ENCODE peak calls at places on chromosomes 1 and 21, in nine cellular contexts. One of them, this sample, is unnamed.

GRCh38 chr1:41313661-41314131 is 47.5 kb upstream of the FOXO6 start:
- DNase-seq in amniotic stem cell: no peak
- DNase-seq in memory B cell: no peak
- DNase-seq in left ventricle myocardium inferior: no peak
- DNase-seq in mesothelial cell of epicardium: no peak
- DNase-seq in NCI-H345: no peak
- DNase-seq in GM06990: no peak
- DNase-seq in NCI-H2081: peak
- DNase-seq in left cardiac atrium: peak
- DNase-seq in this sample: no peak

GRCh38 chr21:34580181-34580700 is 34.7 kb downstream of the RCAN1 start:
- DNase-seq in amniotic stem cell: no peak
- DNase-seq in memory B cell: no peak
- DNase-seq in left ventricle myocardium inferior: peak
- DNase-seq in mesothelial cell of epicardium: peak
- DNase-seq in NCI-H345: no peak
- DNase-seq in GM06990: no peak
- DNase-seq in NCI-H2081: no peak
- DNase-seq in left cardiac atrium: peak
- DNase-seq in this sample: no peak

GRCh38 chr1:52348704-52349301 is 17.2 kb downstream of the CC2D1B start:
- DNase-seq in amniotic stem cell: no peak
- DNase-seq in memory B cell: no peak
- DNase-seq in left ventricle myocardium inferior: no peak
- DNase-seq in mesothelial cell of epicardium: no peak
- DNase-seq in NCI-H345: peak
- DNase-seq in GM06990: no peak
- DNase-seq in NCI-H2081: peak
- DNase-seq in left cardiac atrium: no peak
- DNase-seq in this sample: no peak

GRCh38 chr1:217407426-217407825 is 223.5 kb downstream of the GPATCH2 start:
- DNase-seq in amniotic stem cell: no peak
- DNase-seq in memory B cell: no peak
- DNase-seq in left ventricle myocardium inferior: no peak
- DNase-seq in mesothelial cell of epicardium: no peak
- DNase-seq in NCI-H345: no peak
- DNase-seq in GM06990: peak
- DNase-seq in NCI-H2081: peak
- DNase-seq in left cardiac atrium: no peak
- DNase-seq in this sample: no peak

GRCh38 chr1:226659136-226659535 is 79.9 kb downstream of the ITPKB start:
- DNase-seq in amniotic stem cell: no peak
- DNase-seq in memory B cell: no peak
- DNase-seq in left ventricle myocardium inferior: no peak
- DNase-seq in mesothelial cell of epicardium: no peak
- DNase-seq in NCI-H345: no peak
- DNase-seq in GM06990: no peak
- DNase-seq in NCI-H2081: no peak
- DNase-seq in left cardiac atrium: peak
- DNase-seq in this sample: no peak

GRCh38 chr1:156384007-156384406 is 15.0 kb downstream of the RHBG start:
- DNase-seq in amniotic stem cell: no peak
- DNase-seq in memory B cell: no peak
- DNase-seq in left ventricle myocardium inferior: no peak
- DNase-seq in mesothelial cell of epicardium: no peak
- DNase-seq in NCI-H345: no peak
- DNase-seq in GM06990: no peak
- DNase-seq in NCI-H2081: no peak
- DNase-seq in left cardiac atrium: no peak
- DNase-seq in this sample: no peak

GRCh38 chr1:53135735-53136114 is 6.7 kb downstream of the SLC1A7 start:
- DNase-seq in amniotic stem cell: peak
- DNase-seq in memory B cell: no peak
- DNase-seq in left ventricle myocardium inferior: no peak
- DNase-seq in mesothelial cell of epicardium: no peak
- DNase-seq in NCI-H345: no peak
- DNase-seq in GM06990: no peak
- DNase-seq in NCI-H2081: no peak
- DNase-seq in left cardiac atrium: no peak
- DNase-seq in this sample: no peak

GRCh38 chr21:40567511-40567910 is 279.4 kb downstream of the DSCAM start:
- DNase-seq in amniotic stem cell: no peak
- DNase-seq in memory B cell: no peak
- DNase-seq in left ventricle myocardium inferior: no peak
- DNase-seq in mesothelial cell of epicardium: no peak
- DNase-seq in NCI-H345: no peak
- DNase-seq in GM06990: no peak
- DNase-seq in NCI-H2081: no peak
- DNase-seq in left cardiac atrium: no peak
- DNase-seq in this sample: no peak

GRCh38 chr1:76450229-76450628 is 375.7 kb downstream of the ST6GALNAC3 start:
- DNase-seq in amniotic stem cell: no peak
- DNase-seq in memory B cell: no peak
- DNase-seq in left ventricle myocardium inferior: no peak
- DNase-seq in mesothelial cell of epicardium: no peak
- DNase-seq in NCI-H345: no peak
- DNase-seq in GM06990: no peak
- DNase-seq in NCI-H2081: no peak
- DNase-seq in left cardiac atrium: no peak
- DNase-seq in this sample: no peak

GRCh38 chr1:97761637-97762036 is 159.2 kb downstream of the DPYD start:
- DNase-seq in amniotic stem cell: no peak
- DNase-seq in memory B cell: no peak
- DNase-seq in left ventricle myocardium inferior: no peak
- DNase-seq in mesothelial cell of epicardium: no peak
- DNase-seq in NCI-H345: no peak
- DNase-seq in GM06990: no peak
- DNase-seq in NCI-H2081: no peak
- DNase-seq in left cardiac atrium: no peak
- DNase-seq in this sample: no peak

GRCh38 chr1:20376880-20377494 is 86.3 kb downstream of the VWA5B1 start:
- DNase-seq in amniotic stem cell: no peak
- DNase-seq in memory B cell: peak
- DNase-seq in left ventricle myocardium inferior: peak
- DNase-seq in mesothelial cell of epicardium: peak
- DNase-seq in NCI-H345: peak
- DNase-seq in GM06990: peak
- DNase-seq in NCI-H2081: peak
- DNase-seq in left cardiac atrium: peak
- DNase-seq in this sample: peak

GRCh38 chr1:110243581-110243980 is 33.5 kb downstream of the KCNC4 start:
- DNase-seq in amniotic stem cell: no peak
- DNase-seq in memory B cell: peak
- DNase-seq in left ventricle myocardium inferior: no peak
- DNase-seq in mesothelial cell of epicardium: no peak
- DNase-seq in NCI-H345: peak
- DNase-seq in GM06990: peak
- DNase-seq in NCI-H2081: no peak
- DNase-seq in left cardiac atrium: no peak
- DNase-seq in this sample: no peak

GRCh38 chr1:31859719-31860118 is 43.9 kb upstream of the SPOCD1 start:
- DNase-seq in amniotic stem cell: no peak
- DNase-seq in memory B cell: no peak
- DNase-seq in left ventricle myocardium inferior: no peak
- DNase-seq in mesothelial cell of epicardium: no peak
- DNase-seq in NCI-H345: no peak
- DNase-seq in GM06990: no peak
- DNase-seq in NCI-H2081: no peak
- DNase-seq in left cardiac atrium: no peak
- DNase-seq in this sample: no peak

GRCh38 chr21:34889287-34889536 is 159.9 kb downstream of the RUNX1 start:
- DNase-seq in amniotic stem cell: no peak
- DNase-seq in memory B cell: peak
- DNase-seq in left ventricle myocardium inferior: peak
- DNase-seq in mesothelial cell of epicardium: peak
- DNase-seq in NCI-H345: peak
- DNase-seq in GM06990: no peak
- DNase-seq in NCI-H2081: peak
- DNase-seq in left cardiac atrium: peak
- DNase-seq in this sample: no peak

GRCh38 chr21:34830386-34831140 is 161.8 kb downstream of the CLIC6 start:
- DNase-seq in amniotic stem cell: no peak
- DNase-seq in memory B cell: no peak
- DNase-seq in left ventricle myocardium inferior: no peak
- DNase-seq in mesothelial cell of epicardium: no peak
- DNase-seq in NCI-H345: no peak
- DNase-seq in GM06990: no peak
- DNase-seq in NCI-H2081: no peak
- DNase-seq in left cardiac atrium: no peak
- DNase-seq in this sample: no peak

GRCh38 chr1:63980706-63981407 is 207.0 kb downstream of the ROR1 start:
- DNase-seq in amniotic stem cell: no peak
- DNase-seq in memory B cell: no peak
- DNase-seq in left ventricle myocardium inferior: no peak
- DNase-seq in mesothelial cell of epicardium: no peak
- DNase-seq in NCI-H345: peak
- DNase-seq in GM06990: no peak
- DNase-seq in NCI-H2081: peak
- DNase-seq in left cardiac atrium: no peak
- DNase-seq in this sample: no peak

GRCh38 chr1:152577168-152577567 is 3.1 kb downstream of the LCE3D start:
- DNase-seq in amniotic stem cell: no peak
- DNase-seq in memory B cell: no peak
- DNase-seq in left ventricle myocardium inferior: no peak
- DNase-seq in mesothelial cell of epicardium: no peak
- DNase-seq in NCI-H345: no peak
- DNase-seq in GM06990: peak
- DNase-seq in NCI-H2081: no peak
- DNase-seq in left cardiac atrium: no peak
- DNase-seq in this sample: no peak

GRCh38 chr1:26833432-26834405 is 7.2 kb downstream of the ZDHHC18 start:
- DNase-seq in amniotic stem cell: no peak
- DNase-seq in memory B cell: peak
- DNase-seq in left ventricle myocardium inferior: peak
- DNase-seq in mesothelial cell of epicardium: no peak
- DNase-seq in NCI-H345: no peak
- DNase-seq in GM06990: peak
- DNase-seq in NCI-H2081: no peak
- DNase-seq in left cardiac atrium: peak
- DNase-seq in this sample: no peak

GRCh38 chr1:92461364-92462097 is 25.2 kb downstream of the GFI1 start:
- DNase-seq in amniotic stem cell: no peak
- DNase-seq in memory B cell: no peak
- DNase-seq in left ventricle myocardium inferior: no peak
- DNase-seq in mesothelial cell of epicardium: no peak
- DNase-seq in NCI-H345: no peak
- DNase-seq in GM06990: peak
- DNase-seq in NCI-H2081: no peak
- DNase-seq in left cardiac atrium: no peak
- DNase-seq in this sample: no peak

GRCh38 chr1:154808909-154809262 is 61.2 kb downstream of the KCNN3 start:
- DNase-seq in amniotic stem cell: no peak
- DNase-seq in memory B cell: no peak
- DNase-seq in left ventricle myocardium inferior: peak
- DNase-seq in mesothelial cell of epicardium: no peak
- DNase-seq in NCI-H345: no peak
- DNase-seq in GM06990: peak
- DNase-seq in NCI-H2081: no peak
- DNase-seq in left cardiac atrium: no peak
- DNase-seq in this sample: no peak

GRCh38 chr1:39946216-39946615 is 8.7 kb upstream of the MFSD2A start:
- DNase-seq in amniotic stem cell: no peak
- DNase-seq in memory B cell: no peak
- DNase-seq in left ventricle myocardium inferior: no peak
- DNase-seq in mesothelial cell of epicardium: no peak
- DNase-seq in NCI-H345: no peak
- DNase-seq in GM06990: no peak
- DNase-seq in NCI-H2081: no peak
- DNase-seq in left cardiac atrium: no peak
- DNase-seq in this sample: no peak

GRCh38 chr1:16076003-16076870 is 2.8 kb upstream of the FAM131C start:
- DNase-seq in amniotic stem cell: peak
- DNase-seq in memory B cell: no peak
- DNase-seq in left ventricle myocardium inferior: no peak
- DNase-seq in mesothelial cell of epicardium: no peak
- DNase-seq in NCI-H345: no peak
- DNase-seq in GM06990: no peak
- DNase-seq in NCI-H2081: no peak
- DNase-seq in left cardiac atrium: peak
- DNase-seq in this sample: no peak

GRCh38 chr1:240285541-240285940 is 193.9 kb downstream of the FMN2 start:
- DNase-seq in amniotic stem cell: no peak
- DNase-seq in memory B cell: no peak
- DNase-seq in left ventricle myocardium inferior: no peak
- DNase-seq in mesothelial cell of epicardium: no peak
- DNase-seq in NCI-H345: no peak
- DNase-seq in GM06990: no peak
- DNase-seq in NCI-H2081: no peak
- DNase-seq in left cardiac atrium: no peak
- DNase-seq in this sample: no peak

GRCh38 chr1:22031214-22031962 is 21.1 kb upstream of the CDC42 start:
- DNase-seq in amniotic stem cell: no peak
- DNase-seq in memory B cell: no peak
- DNase-seq in left ventricle myocardium inferior: no peak
- DNase-seq in mesothelial cell of epicardium: no peak
- DNase-seq in NCI-H345: no peak
- DNase-seq in GM06990: no peak
- DNase-seq in NCI-H2081: no peak
- DNase-seq in left cardiac atrium: no peak
- DNase-seq in this sample: no peak

GRCh38 chr1:154471304-154471703 is 30.7 kb upstream of the TDRD10 start:
- DNase-seq in amniotic stem cell: no peak
- DNase-seq in memory B cell: no peak
- DNase-seq in left ventricle myocardium inferior: no peak
- DNase-seq in mesothelial cell of epicardium: no peak
- DNase-seq in NCI-H345: no peak
- DNase-seq in GM06990: no peak
- DNase-seq in NCI-H2081: no peak
- DNase-seq in left cardiac atrium: no peak
- DNase-seq in this sample: no peak

This sample was measured in suprapubic skin.